ENCODE peak calls at places on chromosome 1, in eight cellular contexts. W is IMR-90, B is heart left ventricle, Y is Peyer's patch, Z is transverse colon, F is stomach, V is suprapubic skin, G is spleen. T is an unnamed sample.

GRCh38 chr1:222629921-222630535 is 12.1 kb downstream of the MIA3 start:
- DNase-seq in W (peak), B (no peak), Y (no peak), Z (no peak), F (no peak), V (no peak), G (no peak), T (no peak)

GRCh38 chr1:152458384-152459185 is 44.5 kb upstream of the CRNN start:
- DNase-seq in W (peak), B (peak), Y (peak), Z (peak), F (peak), V (no peak), G (peak), T (peak)

GRCh38 chr1:9084883-9085282 is 15.4 kb upstream of the SLC2A5 start:
- DNase-seq in W (no peak), B (peak), Y (no peak), Z (no peak), F (no peak), V (no peak), G (no peak), T (no peak)

GRCh38 chr1:41174170-41174569 is 67.9 kb downstream of the SCMH1 start:
- DNase-seq in W (no peak), B (no peak), Y (no peak), Z (no peak), F (no peak), V (no peak), G (no peak), T (no peak)

GRCh38 chr1:32893198-32894018 is 7.1 kb downstream of the HPCA start:
- DNase-seq in W (peak), B (no peak), Y (no peak), Z (peak), F (peak), V (no peak), G (peak), T (peak)

GRCh38 chr1:179177182-179177581 is 52.3 kb downstream of the ABL2 start:
- DNase-seq in W (peak), B (no peak), Y (no peak), Z (no peak), F (no peak), V (no peak), G (no peak), T (no peak)

GRCh38 chr1:226034482-226034881 is 28.0 kb upstream of the H3-3A start:
- DNase-seq in W (peak), B (peak), Y (no peak), Z (peak), F (peak), V (peak), G (peak), T (peak)

GRCh38 chr1:236734141-236734765 is 48.0 kb downstream of the ACTN2 start:
- DNase-seq in W (no peak), B (no peak), Y (no peak), Z (no peak), F (no peak), V (no peak), G (no peak), T (no peak)

GRCh38 chr1:150408800-150409199 is 44.9 kb downstream of the RPRD2 start:
- DNase-seq in W (no peak), B (no peak), Y (no peak), Z (no peak), F (no peak), V (no peak), G (no peak), T (no peak)

GRCh38 chr1:67431869-67432578 is 1.8 kb upstream of the SERBP1 start:
- DNase-seq in W (no peak), B (no peak), Y (no peak), Z (no peak), F (no peak), V (no peak), G (no peak), T (no peak)

DNA sequence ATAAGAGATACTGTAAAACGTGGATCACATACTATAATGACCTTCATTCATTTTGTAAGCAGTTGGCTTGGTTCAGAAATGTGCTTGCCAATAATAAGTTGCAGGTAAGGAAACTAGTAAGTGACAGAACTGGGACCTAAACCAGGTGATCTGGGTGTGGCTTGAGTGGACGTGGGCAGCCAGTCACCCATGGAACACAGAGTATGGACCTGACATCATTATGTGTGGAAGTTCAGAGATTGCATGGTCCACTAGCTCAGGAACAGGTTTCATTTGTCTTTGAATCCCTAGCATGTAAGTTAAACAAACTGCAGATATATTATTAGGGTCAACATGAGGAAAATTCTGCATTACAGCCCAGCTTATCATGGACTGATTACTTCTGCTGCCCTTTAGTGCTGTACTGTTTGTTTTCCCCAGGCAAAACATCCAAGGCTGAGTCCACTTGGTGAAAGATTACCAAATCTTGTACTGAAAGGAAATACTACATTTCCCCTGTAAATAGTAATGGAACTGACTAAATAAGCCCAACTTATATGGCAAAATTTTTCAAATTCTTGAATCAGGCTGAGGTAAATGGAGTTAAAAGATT is 327.3 kb upstream of the SGIP1 start:
- DNase-seq in W (peak), B (no peak), Y (no peak), Z (no peak), F (peak), V (no peak), G (no peak), T (no peak)
- TF ChIP-seq POLR2A in W (no peak), B (no peak), Y (no peak), Z (no peak), F (no peak), V (no peak), G (no peak), T (no peak)

GRCh38 chr1:155139895-155140629 is at the start of gene DPM3:
- DNase-seq in W (peak), B (peak), Y (peak), Z (peak), F (peak), V (peak), G (peak), T (peak)
- TF ChIP-seq POLR2A in W (peak), B (no peak), Y (peak), Z (peak), F (peak), V (peak), G (peak), T (peak)

GRCh38 chr1:171743014-171743870 is 1.4 kb upstream of the VAMP4 start:
- DNase-seq in W (peak), B (no peak), Y (no peak), Z (peak), F (no peak), V (no peak), G (no peak), T (peak)
- TF ChIP-seq POLR2A in W (peak), B (no peak), Y (no peak), Z (peak), F (no peak), V (peak), G (no peak), T (peak)

GRCh38 chr1:11059990-11060948 is at the start of gene SRM:
- DNase-seq in W (peak), B (peak), Y (peak), Z (peak), F (peak), V (no peak), G (peak), T (peak)
- TF ChIP-seq POLR2A in W (no peak), B (peak), Y (no peak), Z (peak), F (no peak), V (peak), G (no peak), T (peak)